ENCODE peak calls at places on chromosome 5, in five cellular contexts. I is gastrocnemius medialis; O is AG08395; X is stimulated activated CD4-positive, alpha-beta T cell treated with anti-CD3 and anti-CD28 coated beads, Interleukin-4, amount 100 ng/mL, for 48 hours; R is mammary epithelial cell. D is an unnamed sample.

GRCh38 chr5:151002681-151003502 is 17.5 kb upstream of the GPX3 start:
- DNase-seq in R (no peak), X (no peak), I (no peak), O (no peak), D (no peak)

GRCh38 chr5:169048568-169049125 is 252.3 kb downstream of the SLIT3 start:
- DNase-seq in I (no peak), R (no peak), O (no peak), X (no peak), D (no peak)

GRCh38 chr5:32443541-32444190 is 874 bp downstream of the ZFR start:
- DNase-seq in X (peak), I (no peak), O (peak), R (peak), D (peak)

GRCh38 chr5:83562817-83563557 is 91.4 kb downstream of the VCAN start:
- DNase-seq in I (no peak), R (no peak), X (no peak), O (no peak), D (no peak)

GRCh38 chr5:1298723-1299510 is 4.0 kb upstream of the TERT start:
- DNase-seq in O (no peak), I (no peak), R (no peak), X (no peak), D (no peak)

GRCh38 chr5:101580591-101580990 is 677.5 kb upstream of the ST8SIA4 start:
- DNase-seq in O (no peak), X (no peak), R (no peak), I (no peak), D (peak)

GRCh38 chr5:145855842-145856267 is 17.0 kb downstream of the GRXCR2 start:
- DNase-seq in R (peak), X (no peak), O (no peak), I (no peak), D (no peak)

GRCh38 chr5:134997015-134997414 is 29.3 kb downstream of the CATSPER3 start:
- DNase-seq in X (no peak), I (no peak), O (no peak), R (no peak), D (no peak)

GRCh38 chr5:89011778-89012320 is 128.9 kb upstream of the MEF2C start:
- DNase-seq in X (no peak), I (no peak), O (no peak), R (no peak), D (no peak)

GRCh38 chr5:72834919-72835318 is 18.5 kb downstream of the TNPO1 start:
- DNase-seq in X (no peak), I (no peak), O (no peak), R (no peak), D (no peak)

GRCh38 chr5:149358294-149358651 is 427 bp downstream of the PCYOX1L start:
- DNase-seq in I (no peak), R (no peak), X (peak), O (peak), D (no peak)

GRCh38 chr5:3317051-3317795 is 278.4 kb upstream of the IRX1 start:
- DNase-seq in R (no peak), O (no peak), I (no peak), X (no peak), D (peak)

GRCh38 chr5:30930736-30931135 is 262.8 kb upstream of the CDH6 start:
- DNase-seq in O (no peak), X (no peak), R (no peak), I (no peak), D (peak)

GRCh38 chr5:177098772-177099152 is 12.0 kb downstream of the FGFR4 start:
- DNase-seq in O (no peak), I (no peak), R (no peak), X (no peak), D (no peak)

GRCh38 chr5:148760945-148761638 is 65.3 kb upstream of the ADRB2 start:
- DNase-seq in O (no peak), R (peak), X (no peak), I (no peak), D (no peak)

GRCh38 chr5:126103050-126103449 is 320.2 kb upstream of the GRAMD2B start:
- DNase-seq in I (no peak), O (no peak), R (no peak), X (no peak), D (no peak)

GRCh38 chr5:37988454-37989046 is 148.7 kb upstream of the GDNF start:
- DNase-seq in X (no peak), R (no peak), I (no peak), O (no peak), D (no peak)

GRCh38 chr5:144219869-144220268 is 49.2 kb downstream of the KCTD16 start:
- DNase-seq in X (no peak), R (no peak), I (no peak), O (no peak), D (no peak)

GRCh38 chr5:176789873-176790615 is 20.3 kb upstream of the UNC5A start:
- DNase-seq in R (peak), O (no peak), I (no peak), X (no peak), D (peak)

GRCh38 chr5:95812100-95812472 is 10.4 kb downstream of the GLRX start:
- DNase-seq in O (no peak), I (no peak), R (no peak), X (no peak), D (no peak)

GRCh38 chr5:25345240-25345771 is 700.5 kb upstream of the CDH10 start:
- DNase-seq in O (no peak), I (no peak), X (no peak), R (no peak), D (no peak)

GRCh38 chr5:173802670-173803165 is 85.4 kb upstream of the CPEB4 start:
- DNase-seq in I (peak), R (peak), O (peak), X (no peak), D (peak)

GRCh38 chr5:177462021-177462670 is 11.3 kb downstream of the DBN1 start:
- DNase-seq in I (no peak), X (no peak), O (no peak), R (no peak), D (no peak)

GRCh38 chr5:87007737-87008136 is 259.9 kb upstream of the RASA1 start:
- DNase-seq in I (no peak), X (no peak), R (no peak), O (no peak), D (no peak)

GRCh38 chr5:157167219-157167621 is 1.2 kb upstream of the GARIN3 start:
- DNase-seq in I (no peak), X (no peak), O (peak), R (peak), D (no peak)

GRCh38 chr5:59040007-59040803 is 457.3 kb downstream of the RAB3C start:
- DNase-seq in X (no peak), R (no peak), I (no peak), O (peak), D (peak)

GRCh38 chr5:149730620-149731331 is 666 bp downstream of the PPARGC1B start:
- DNase-seq in O (peak), X (peak), I (peak), R (peak), D (no peak)

GRCh38 chr5:133641683-133642082 is 29.3 kb upstream of the FSTL4 start:
- DNase-seq in R (no peak), X (no peak), O (no peak), I (no peak), D (no peak)

GRCh38 chr5:153782589-153783238 is 256.0 kb downstream of the FAM114A2 start:
- DNase-seq in X (no peak), R (no peak), I (no peak), O (no peak), D (peak)

GRCh38 chr5:72238712-72239445 is 81.2 kb downstream of the MRPS27 start:
- DNase-seq in X (no peak), O (no peak), R (no peak), I (no peak), D (no peak)

GRCh38 chr5:114924784-114925183 is 244.9 kb downstream of the TRIM36 start:
- DNase-seq in X (no peak), I (no peak), R (no peak), O (no peak), D (no peak)

D was measured in bronchial epithelial cell.